ENCODE peak calls at places on chromosomes 16 and 17, in seven cellular contexts. One of them, this sample, is unnamed.

GRCh38 chr17:74736423-74737298 is at the start of gene RAB37:
- DNase-seq in lower lobe of right lung: peak
- DNase-seq in neural progenitor cell: peak
- DNase-seq in fibroblast of lung: no peak
- DNase-seq in tibial artery: no peak
- DNase-seq in GM23338: peak
- DNase-seq in lung: no peak
- DNase-seq in this sample: peak

GRCh38 chr16:76081936-76082335 is 195.3 kb upstream of the CNTNAP4 start:
- DNase-seq in neural progenitor cell: no peak
- DNase-seq in fibroblast of lung: no peak
- DNase-seq in lower lobe of right lung: no peak
- DNase-seq in tibial artery: no peak
- DNase-seq in GM23338: no peak
- DNase-seq in lung: no peak
- DNase-seq in this sample: no peak

GRCh38 chr16:73753931-73754330 is 542.7 kb upstream of the PSMD7 start:
- DNase-seq in GM23338: no peak
- DNase-seq in fibroblast of lung: no peak
- DNase-seq in tibial artery: no peak
- DNase-seq in neural progenitor cell: no peak
- DNase-seq in lung: no peak
- DNase-seq in lower lobe of right lung: no peak
- DNase-seq in this sample: no peak

GRCh38 chr17:75899767-75900468 is 3.2 kb upstream of the TRIM65 start:
- DNase-seq in neural progenitor cell: peak
- DNase-seq in GM23338: no peak
- DNase-seq in tibial artery: no peak
- DNase-seq in lower lobe of right lung: no peak
- DNase-seq in fibroblast of lung: no peak
- DNase-seq in lung: no peak
- DNase-seq in this sample: no peak

GRCh38 chr16:983044-984030 is 1.8 kb downstream of the SOX8 start:
- DNase-seq in neural progenitor cell: peak
- DNase-seq in tibial artery: no peak
- DNase-seq in fibroblast of lung: no peak
- DNase-seq in lung: no peak
- DNase-seq in GM23338: peak
- DNase-seq in lower lobe of right lung: no peak
- DNase-seq in this sample: no peak

GRCh38 chr17:13961262-13961661 is 108.0 kb upstream of the COX10 start:
- DNase-seq in GM23338: no peak
- DNase-seq in lower lobe of right lung: no peak
- DNase-seq in tibial artery: no peak
- DNase-seq in fibroblast of lung: no peak
- DNase-seq in lung: no peak
- DNase-seq in neural progenitor cell: no peak
- DNase-seq in this sample: no peak

GRCh38 chr16:57564571-57565270 is 22.3 kb downstream of the ADGRG5 start:
- DNase-seq in lower lobe of right lung: no peak
- DNase-seq in tibial artery: no peak
- DNase-seq in fibroblast of lung: peak
- DNase-seq in neural progenitor cell: no peak
- DNase-seq in GM23338: no peak
- DNase-seq in lung: no peak
- DNase-seq in this sample: no peak

GRCh38 chr17:6105608-6106007 is 35.4 kb downstream of the WSCD1 start:
- DNase-seq in GM23338: no peak
- DNase-seq in lower lobe of right lung: no peak
- DNase-seq in lung: no peak
- DNase-seq in tibial artery: no peak
- DNase-seq in neural progenitor cell: no peak
- DNase-seq in fibroblast of lung: no peak
- DNase-seq in this sample: no peak

GRCh38 chr17:10384175-10384574 is 11.4 kb upstream of the MYH13 start:
- DNase-seq in neural progenitor cell: peak
- DNase-seq in tibial artery: no peak
- DNase-seq in GM23338: peak
- DNase-seq in lung: no peak
- DNase-seq in fibroblast of lung: peak
- DNase-seq in lower lobe of right lung: no peak
- DNase-seq in this sample: no peak
- H3K27ac ChIP-seq in neural progenitor cell: no peak
- H3K27ac ChIP-seq in tibial artery: no peak
- H3K27ac ChIP-seq in GM23338: no peak
- H3K27ac ChIP-seq in lung: no peak
- H3K27ac ChIP-seq in fibroblast of lung: no peak
- H3K27ac ChIP-seq in lower lobe of right lung: no peak
- H3K27ac ChIP-seq in this sample: no peak

GRCh38 chr17:38577645-38578173 is 28.0 kb downstream of the SRCIN1 start:
- DNase-seq in GM23338: no peak
- DNase-seq in lower lobe of right lung: no peak
- DNase-seq in lung: no peak
- DNase-seq in neural progenitor cell: no peak
- DNase-seq in fibroblast of lung: no peak
- DNase-seq in tibial artery: no peak
- DNase-seq in this sample: no peak

GRCh38 chr17:38582069-38582468 is 23.7 kb downstream of the SRCIN1 start:
- DNase-seq in GM23338: no peak
- DNase-seq in tibial artery: no peak
- DNase-seq in lower lobe of right lung: no peak
- DNase-seq in fibroblast of lung: no peak
- DNase-seq in neural progenitor cell: no peak
- DNase-seq in lung: no peak
- DNase-seq in this sample: no peak

GRCh38 chr17:38578641-38579480 is 26.9 kb downstream of the SRCIN1 start:
- DNase-seq in lung: no peak
- DNase-seq in tibial artery: no peak
- DNase-seq in lower lobe of right lung: no peak
- DNase-seq in neural progenitor cell: peak
- DNase-seq in GM23338: no peak
- DNase-seq in fibroblast of lung: no peak
- DNase-seq in this sample: no peak

GRCh38 chr17:38578229-38578628 is 27.5 kb downstream of the SRCIN1 start:
- DNase-seq in tibial artery: no peak
- DNase-seq in GM23338: peak
- DNase-seq in neural progenitor cell: peak
- DNase-seq in lung: no peak
- DNase-seq in lower lobe of right lung: no peak
- DNase-seq in fibroblast of lung: no peak
- DNase-seq in this sample: no peak

GRCh38 chr17:38579934-38580333 is 25.8 kb downstream of the SRCIN1 start:
- DNase-seq in neural progenitor cell: peak
- DNase-seq in fibroblast of lung: no peak
- DNase-seq in GM23338: peak
- DNase-seq in lower lobe of right lung: peak
- DNase-seq in lung: no peak
- DNase-seq in tibial artery: no peak
- DNase-seq in this sample: peak
- TF ChIP-seq CTCF in neural progenitor cell: peak
- TF ChIP-seq CTCF in fibroblast of lung: no peak
- TF ChIP-seq CTCF in GM23338: peak
- TF ChIP-seq CTCF in lower lobe of right lung: no peak
- TF ChIP-seq CTCF in lung: no peak
- TF ChIP-seq CTCF in tibial artery: no peak
- TF ChIP-seq CTCF in this sample: no peak

GRCh38 chr17:28700830-28701492 is 10.7 kb downstream of the PROCA1 start:
- DNase-seq in neural progenitor cell: no peak
- DNase-seq in GM23338: no peak
- DNase-seq in lung: no peak
- DNase-seq in fibroblast of lung: no peak
- DNase-seq in lower lobe of right lung: no peak
- DNase-seq in tibial artery: no peak
- DNase-seq in this sample: no peak
- H3K27ac ChIP-seq in neural progenitor cell: no peak
- H3K27ac ChIP-seq in GM23338: no peak
- H3K27ac ChIP-seq in lung: no peak
- H3K27ac ChIP-seq in fibroblast of lung: no peak
- H3K27ac ChIP-seq in lower lobe of right lung: no peak
- H3K27ac ChIP-seq in tibial artery: no peak
- H3K27ac ChIP-seq in this sample: no peak

GRCh38 chr16:10368984-10369551 is 16.8 kb upstream of the ATF7IP2 start:
- DNase-seq in neural progenitor cell: peak
- DNase-seq in GM23338: peak
- DNase-seq in lung: no peak
- DNase-seq in fibroblast of lung: no peak
- DNase-seq in tibial artery: no peak
- DNase-seq in lower lobe of right lung: no peak
- DNase-seq in this sample: no peak
- TF ChIP-seq CTCF in neural progenitor cell: peak
- TF ChIP-seq CTCF in GM23338: peak
- TF ChIP-seq CTCF in lung: no peak
- TF ChIP-seq CTCF in fibroblast of lung: no peak
- TF ChIP-seq CTCF in tibial artery: no peak
- TF ChIP-seq CTCF in lower lobe of right lung: no peak
- TF ChIP-seq CTCF in this sample: no peak

GRCh38 chr16:3472878-3473595 is 22.3 kb downstream of the C16orf90 start:
- DNase-seq in neural progenitor cell: no peak
- DNase-seq in fibroblast of lung: peak
- DNase-seq in lower lobe of right lung: no peak
- DNase-seq in tibial artery: no peak
- DNase-seq in lung: no peak
- DNase-seq in GM23338: no peak
- DNase-seq in this sample: no peak

GRCh38 chr16:3474136-3474779 is 21.0 kb downstream of the C16orf90 start:
- DNase-seq in neural progenitor cell: no peak
- DNase-seq in lung: no peak
- DNase-seq in tibial artery: no peak
- DNase-seq in lower lobe of right lung: no peak
- DNase-seq in fibroblast of lung: no peak
- DNase-seq in GM23338: no peak
- DNase-seq in this sample: peak

GRCh38 chr16:3479654-3480216 is 15.6 kb downstream of the C16orf90 start:
- DNase-seq in fibroblast of lung: no peak
- DNase-seq in lower lobe of right lung: no peak
- DNase-seq in neural progenitor cell: no peak
- DNase-seq in lung: no peak
- DNase-seq in tibial artery: no peak
- DNase-seq in GM23338: no peak
- DNase-seq in this sample: no peak

GRCh38 chr16:3478242-3478925 is 16.9 kb downstream of the C16orf90 start:
- DNase-seq in neural progenitor cell: no peak
- DNase-seq in GM23338: no peak
- DNase-seq in lung: no peak
- DNase-seq in lower lobe of right lung: no peak
- DNase-seq in fibroblast of lung: no peak
- DNase-seq in tibial artery: no peak
- DNase-seq in this sample: no peak

DNA sequence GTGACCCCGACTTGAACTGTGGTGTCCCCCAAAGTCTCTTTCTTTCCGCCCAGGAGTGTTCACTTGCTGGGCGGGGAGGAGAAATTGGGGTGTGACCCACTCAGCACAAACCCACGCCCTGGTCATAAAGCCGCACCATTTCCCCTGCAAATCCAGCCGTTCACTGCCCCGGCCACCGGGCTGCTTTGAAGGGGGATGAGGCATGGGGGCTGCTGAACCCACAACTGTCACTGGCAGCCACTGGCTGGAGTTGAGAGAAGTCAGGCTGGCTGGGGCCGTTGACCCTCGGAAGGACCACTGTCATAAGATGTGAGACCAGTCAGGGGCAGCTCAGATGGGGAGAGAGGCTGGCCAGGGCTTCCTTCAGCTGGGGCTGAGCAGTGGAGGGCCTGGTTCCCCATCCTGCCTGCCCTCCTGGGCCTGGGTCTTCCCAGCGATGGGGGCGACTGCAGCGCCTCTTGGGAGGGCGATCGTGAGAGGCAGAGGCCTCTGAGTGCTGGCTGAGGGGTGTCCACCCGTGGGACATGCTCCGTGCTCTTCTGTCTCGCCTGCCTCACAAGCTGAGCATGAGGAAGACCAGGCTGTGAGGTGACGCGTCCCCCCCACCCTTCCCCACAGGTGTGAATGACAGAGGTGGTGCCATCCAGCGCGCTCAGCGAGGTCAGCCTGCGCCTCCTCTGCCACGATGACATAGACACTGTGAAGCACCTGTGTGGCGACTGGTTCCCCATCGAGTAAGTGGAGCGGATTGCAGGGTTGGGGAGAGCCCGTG is 19.5 kb downstream of the C16orf90 start:
- DNase-seq in GM23338: no peak
- DNase-seq in lung: no peak
- DNase-seq in neural progenitor cell: no peak
- DNase-seq in lower lobe of right lung: no peak
- DNase-seq in fibroblast of lung: no peak
- DNase-seq in tibial artery: no peak
- DNase-seq in this sample: no peak
- H3K27ac ChIP-seq in GM23338: no peak
- H3K27ac ChIP-seq in lung: no peak
- H3K27ac ChIP-seq in neural progenitor cell: no peak
- H3K27ac ChIP-seq in lower lobe of right lung: no peak
- H3K27ac ChIP-seq in fibroblast of lung: no peak
- H3K27ac ChIP-seq in tibial artery: no peak
- H3K27ac ChIP-seq in this sample: no peak

This sample was measured in stomach.